ENCODE peak calls at places on chromosomes 7 and 10, in eight cellular contexts. S is ovary; I is CD4-positive, CD25-positive, alpha-beta regulatory T cell; J is RWPE2; N is right atrium auricular region; Y is foreskin fibroblast; G is Peyer's patch; B is PC-3. Z is an unnamed sample.

GRCh38 chr10:38038107-38038931 is 27.8 kb downstream of the ZNF33A start:
- DNase-seq in S (no peak), I (no peak), J (no peak), N (no peak), Y (no peak), G (peak), B (no peak), Z (no peak)

GRCh38 chr10:102643346-102644065 is 773 bp upstream of the TRIM8 start:
- DNase-seq in S (peak), I (peak), J (no peak), N (no peak), Y (peak), G (peak), B (peak), Z (peak)

GRCh38 chr10:22489467-22489866 is 144.2 kb downstream of the SPAG6 start:
- DNase-seq in S (no peak), I (no peak), J (no peak), N (no peak), Y (peak), G (no peak), B (no peak), Z (no peak)

GRCh38 chr7:151724920-151725584 is 151.9 kb downstream of the PRKAG2 start:
- DNase-seq in S (no peak), I (no peak), J (no peak), N (no peak), Y (no peak), G (no peak), B (no peak), Z (no peak)

GRCh38 chr7:44182827-44183226 is 6.4 kb downstream of the GCK start:
- DNase-seq in S (no peak), I (no peak), J (no peak), N (no peak), Y (no peak), G (no peak), B (no peak), Z (no peak)

GRCh38 chr10:18418579-18419210 is 232.7 kb downstream of the NSUN6 start:
- DNase-seq in S (no peak), I (no peak), J (no peak), N (no peak), Y (peak), G (no peak), B (no peak), Z (no peak)

GRCh38 chr10:107984149-107984548 is 819.6 kb upstream of the SORCS1 start:
- DNase-seq in S (no peak), I (no peak), J (no peak), N (no peak), Y (no peak), G (no peak), B (no peak), Z (no peak)

GRCh38 chr7:129690701-129691100 is 79.2 kb downstream of the NRF1 start:
- DNase-seq in S (no peak), I (no peak), J (no peak), N (no peak), Y (no peak), G (no peak), B (peak), Z (no peak)

GRCh38 chr10:99798920-99799319 is 16.5 kb downstream of the ABCC2 start:
- DNase-seq in S (no peak), I (no peak), J (no peak), N (no peak), Y (no peak), G (no peak), B (no peak), Z (no peak)

GRCh38 chr7:80732635-80733034 is 94.2 kb downstream of the CD36 start:
- DNase-seq in S (no peak), I (no peak), J (no peak), N (no peak), Y (no peak), G (no peak), B (peak), Z (peak)

GRCh38 chr7:99310004-99310403 is 15.7 kb upstream of the ARPC1A start:
- DNase-seq in S (no peak), I (no peak), J (no peak), N (no peak), Y (no peak), G (no peak), B (no peak), Z (no peak)

GRCh38 chr7:29976265-29976664 is 13.3 kb downstream of the SCRN1 start:
- DNase-seq in S (no peak), I (no peak), J (no peak), N (no peak), Y (peak), G (no peak), B (no peak), Z (no peak)

GRCh38 chr7:143305423-143306070 is 10.4 kb upstream of the CLCN1 start:
- DNase-seq in S (peak), I (peak), J (no peak), N (no peak), Y (peak), G (peak), B (peak), Z (peak)

GRCh38 chr10:14659626-14660196 is 115.0 kb downstream of the FAM107B start:
- DNase-seq in S (no peak), I (no peak), J (no peak), N (no peak), Y (no peak), G (peak), B (no peak), Z (no peak)

GRCh38 chr7:3914385-3914784 is 613.3 kb downstream of the SDK1 start:
- DNase-seq in S (no peak), I (no peak), J (no peak), N (no peak), Y (peak), G (no peak), B (no peak), Z (no peak)

GRCh38 chr10:122331100-122331499 is 43.4 kb upstream of the PLEKHA1 start:
- DNase-seq in S (no peak), I (no peak), J (no peak), N (no peak), Y (no peak), G (no peak), B (no peak), Z (no peak)

GRCh38 chr7:34453150-34453549 is 204.9 kb upstream of the NPSR1 start:
- DNase-seq in S (no peak), I (no peak), J (no peak), N (no peak), Y (peak), G (no peak), B (no peak), Z (no peak)

GRCh38 chr10:114845978-114846693 is 24.6 kb downstream of the FHIP2A start:
- DNase-seq in S (no peak), I (no peak), J (no peak), N (no peak), Y (no peak), G (no peak), B (no peak), Z (no peak)

GRCh38 chr10:99859585-99859984 is 77.1 kb downstream of the ABCC2 start:
- DNase-seq in S (no peak), I (no peak), J (no peak), N (no peak), Y (peak), G (no peak), B (peak), Z (peak)

GRCh38 chr10:43230101-43230908 is 36.6 kb downstream of the RASGEF1A start:
- DNase-seq in S (peak), I (no peak), J (no peak), N (no peak), Y (no peak), G (no peak), B (no peak), Z (peak)

GRCh38 chr10:30784521-30784895 is 155.0 kb upstream of the LYZL2 start:
- DNase-seq in S (no peak), I (no peak), J (no peak), N (no peak), Y (peak), G (no peak), B (no peak), Z (no peak)
- H3K4me3 ChIP-seq in S (peak), I (peak), J (peak), N (peak), Y (peak), G (peak), B (no peak), Z (peak)

GRCh38 chr10:94088926-94089381 is 95.2 kb downstream of the PLCE1 start:
- DNase-seq in S (no peak), I (no peak), J (no peak), N (no peak), Y (peak), G (no peak), B (peak), Z (peak)

GRCh38 chr10:94094540-94094939 is 100.8 kb downstream of the PLCE1 start:
- DNase-seq in S (no peak), I (no peak), J (no peak), N (no peak), Y (no peak), G (no peak), B (no peak), Z (no peak)

GRCh38 chr10:94097656-94098055 is 103.9 kb downstream of the PLCE1 start:
- DNase-seq in S (no peak), I (no peak), J (no peak), N (no peak), Y (peak), G (no peak), B (no peak), Z (no peak)

GRCh38 chr10:94092848-94093247 is 99.1 kb downstream of the PLCE1 start:
- DNase-seq in S (no peak), I (no peak), J (no peak), N (no peak), Y (peak), G (no peak), B (peak), Z (no peak)

DNA sequence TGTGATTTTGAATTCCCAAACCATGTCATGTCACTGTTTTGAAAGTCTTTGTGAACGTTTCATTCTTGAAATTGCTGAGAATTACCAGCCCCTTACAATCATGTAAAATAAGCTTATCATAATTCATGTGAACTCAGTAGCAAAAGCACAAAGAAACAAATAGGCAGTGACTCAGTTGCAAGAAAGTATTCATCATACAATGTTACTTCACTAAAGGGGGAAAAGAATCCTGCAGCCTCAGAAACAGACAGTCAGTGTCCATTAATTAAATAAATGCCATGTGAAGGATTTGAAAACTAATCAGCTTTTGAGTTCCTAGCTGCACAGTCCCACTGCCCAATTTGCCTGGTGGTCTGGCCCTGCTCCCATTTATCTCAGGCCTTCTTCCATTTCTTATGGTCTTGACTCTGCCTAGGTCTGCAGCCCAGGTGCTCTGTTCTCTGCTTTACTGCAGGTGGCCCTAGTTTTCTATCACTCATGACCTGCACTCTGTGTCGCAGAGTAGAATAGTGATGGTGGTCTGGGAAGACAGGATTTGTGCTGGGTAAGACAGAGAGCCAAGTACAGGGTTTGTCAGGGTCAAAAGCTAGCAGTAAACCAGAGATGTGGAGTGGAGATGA is 99.7 kb downstream of the PLCE1 start:
- DNase-seq in S (no peak), I (no peak), J (no peak), N (no peak), Y (no peak), G (no peak), B (no peak), Z (no peak)
- H3K4me3 ChIP-seq in S (no peak), I (no peak), J (no peak), N (no peak), Y (no peak), G (no peak), B (no peak), Z (no peak)

GRCh38 chr7:10655031-10655430 is 318.6 kb upstream of the PHF14 start:
- DNase-seq in S (no peak), I (no peak), J (no peak), N (no peak), Y (no peak), G (no peak), B (no peak), Z (no peak)
- H3K4me3 ChIP-seq in S (no peak), I (no peak), J (no peak), N (no peak), Y (no peak), G (no peak), B (no peak), Z (no peak)

GRCh38 chr10:74672430-74672829 is 154.0 kb upstream of the KAT6B start:
- DNase-seq in S (no peak), I (no peak), J (no peak), N (no peak), Y (no peak), G (no peak), B (no peak), Z (no peak)

GRCh38 chr10:74677951-74678350 is 148.4 kb upstream of the KAT6B start:
- DNase-seq in S (no peak), I (no peak), J (no peak), N (no peak), Y (no peak), G (no peak), B (no peak), Z (no peak)

GRCh38 chr10:74671716-74672115 is 154.7 kb upstream of the KAT6B start:
- DNase-seq in S (no peak), I (no peak), J (no peak), N (no peak), Y (no peak), G (no peak), B (no peak), Z (no peak)

GRCh38 chr10:74674892-74675291 is 151.5 kb upstream of the KAT6B start:
- DNase-seq in S (no peak), I (no peak), J (no peak), N (no peak), Y (no peak), G (no peak), B (no peak), Z (no peak)

GRCh38 chr10:74675527-74675926 is 150.9 kb upstream of the KAT6B start:
- DNase-seq in S (no peak), I (no peak), J (no peak), N (no peak), Y (no peak), G (no peak), B (no peak), Z (no peak)
- H3K4me3 ChIP-seq in S (no peak), I (no peak), J (no peak), N (no peak), Y (no peak), G (no peak), B (no peak), Z (no peak)

DNA sequence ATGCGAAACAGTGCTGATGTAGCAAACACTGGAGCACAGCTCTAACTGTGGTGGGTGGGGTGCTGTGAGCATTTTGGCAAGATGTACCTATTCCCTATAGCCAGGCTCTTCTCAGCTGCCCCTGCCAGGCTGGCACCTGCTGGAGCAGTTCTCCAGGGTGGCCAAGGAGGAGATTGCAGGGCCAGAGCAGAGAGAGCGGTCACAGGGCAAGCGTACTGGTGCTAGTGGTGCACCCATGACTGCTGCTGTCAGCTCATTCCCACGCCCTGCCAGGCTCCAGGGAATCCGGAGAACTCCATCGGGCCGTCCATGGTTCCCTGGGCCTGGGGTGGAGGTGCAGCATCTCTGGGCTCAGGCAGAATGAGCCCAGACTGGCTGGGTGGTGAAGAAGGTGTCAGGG is 2.1 kb downstream of the COL13A1 start:
- DNase-seq in S (no peak), I (no peak), J (no peak), N (no peak), Y (no peak), G (no peak), B (peak), Z (no peak)
- H3K4me3 ChIP-seq in S (no peak), I (no peak), J (no peak), N (no peak), Y (peak), G (no peak), B (peak), Z (no peak)

GRCh38 chr7:111363099-111363498 is 199.2 kb downstream of the IMMP2L start:
- DNase-seq in S (no peak), I (no peak), J (no peak), N (no peak), Y (peak), G (no peak), B (no peak), Z (no peak)
- H3K4me3 ChIP-seq in S (no peak), I (no peak), J (no peak), N (no peak), Y (no peak), G (no peak), B (no peak), Z (no peak)

GRCh38 chr7:138834583-138834982 is 36.6 kb upstream of the ATP6V0A4 start:
- DNase-seq in S (no peak), I (no peak), J (no peak), N (no peak), Y (no peak), G (no peak), B (no peak), Z (no peak)
- H3K4me3 ChIP-seq in S (no peak), I (no peak), J (no peak), N (no peak), Y (no peak), G (no peak), B (no peak), Z (no peak)

GRCh38 chr10:16904619-16905018 is 87.4 kb upstream of the RSU1 start:
- DNase-seq in S (no peak), I (no peak), J (no peak), N (no peak), Y (peak), G (no peak), B (no peak), Z (no peak)
- H3K4me3 ChIP-seq in S (no peak), I (no peak), J (no peak), N (no peak), Y (no peak), G (no peak), B (no peak), Z (no peak)

GRCh38 chr7:52297128-52297527 is 738.3 kb upstream of the POM121L12 start:
- DNase-seq in S (no peak), I (no peak), J (no peak), N (no peak), Y (no peak), G (no peak), B (no peak), Z (no peak)
- H3K4me3 ChIP-seq in S (no peak), I (no peak), J (no peak), N (no peak), Y (no peak), G (no peak), B (no peak), Z (no peak)

DNA sequence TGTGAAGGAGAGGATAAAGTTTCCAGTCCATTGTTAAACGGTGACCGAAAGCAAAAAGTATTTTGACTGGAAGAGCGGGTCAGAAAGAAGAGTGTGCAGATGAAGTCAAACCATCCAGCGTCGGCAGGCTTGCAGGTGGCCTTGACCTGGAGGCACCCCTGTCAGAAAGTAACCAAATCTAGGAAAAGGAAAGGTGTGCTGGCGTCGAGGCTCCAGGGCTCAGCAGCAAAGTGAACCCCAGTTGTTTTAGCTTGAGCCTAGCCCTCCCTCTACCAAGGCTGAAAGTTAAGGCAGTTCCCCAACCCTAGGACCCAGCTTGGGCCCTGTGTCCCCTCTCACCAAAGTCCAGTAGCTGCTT is 512 bp downstream of the PDK4 start:
- DNase-seq in S (no peak), I (no peak), J (no peak), N (no peak), Y (peak), G (no peak), B (no peak), Z (no peak)
- H3K4me3 ChIP-seq in S (peak), I (no peak), J (peak), N (peak), Y (peak), G (peak), B (peak), Z (peak)

Z was measured in neural progenitor cell.